ENCODE peak calls at places on chromosomes 4 and X, in seven cellular contexts. L is memory B cell; H is CD4-positive, alpha-beta T cell; J is cardiac muscle cell; A is AG04450; G is CD4-positive, alpha-beta memory T cell; T is C1 segment of cervical spinal cord. M is an unnamed sample.
A peak's percentile ranks its signal among the peaks of the same experiment; 100 is the strongest.

GRCh38 chrX:20061869-20062254 is 54.8 kb downstream of the MAP7D2 start:
- DNase-seq in L (no peak), H (no peak), J (peak; percentile 6), A (no peak), G (no peak), T (no peak), M (no peak)

GRCh38 chrX:78199851-78200250 is 60.4 kb upstream of the TAF9B start:
- DNase-seq in L (no peak), H (no peak), J (peak; percentile 12), A (no peak), G (peak; percentile 12), T (no peak), M (no peak)

GRCh38 chr4:122914292-122914904 is 8.0 kb downstream of the NUDT6 start:
- DNase-seq in L (no peak), H (no peak), J (peak; percentile 64), A (peak; percentile 29), G (peak; percentile 28), T (no peak), M (no peak)

GRCh38 chr4:37717575-37717974 is 31.4 kb upstream of the RELL1 start:
- DNase-seq in L (no peak), H (no peak), J (peak; percentile 63), A (peak; percentile 64), G (no peak), T (no peak), M (no peak)

GRCh38 chr4:1330761-1331590 is 16.0 kb upstream of the UVSSA start:
- DNase-seq in L (no peak), H (peak; percentile 44), J (no peak), A (no peak), G (peak; percentile 87), T (no peak), M (no peak)

GRCh38 chr4:152107736-152108500 is 347.1 kb upstream of the GATB start:
- DNase-seq in L (no peak), H (no peak), J (no peak), A (no peak), G (no peak), T (no peak), M (no peak)

GRCh38 chrX:259692-260355 is 21.4 kb upstream of the PLCXD1 start:
- DNase-seq in L (no peak), H (no peak), J (no peak), A (no peak), G (no peak), T (no peak), M (no peak)

GRCh38 chrX:40172169-40172979 is 74.6 kb upstream of the BCOR start:
- DNase-seq in L (no peak), H (no peak), J (peak; percentile 65), A (no peak), G (no peak), T (no peak), M (no peak)

GRCh38 chr4:9947168-9948062 is 73.9 kb downstream of the SLC2A9 start:
- DNase-seq in L (no peak), H (no peak), J (no peak), A (no peak), G (no peak), T (no peak), M (no peak)

GRCh38 chr4:7238300-7238960 is 46.1 kb downstream of the SORCS2 start:
- DNase-seq in L (no peak), H (no peak), J (no peak), A (no peak), G (no peak), T (no peak), M (no peak)

GRCh38 chrX:7069556-7069955 is 78.0 kb upstream of the STS start:
- DNase-seq in L (no peak), H (no peak), J (no peak), A (no peak), G (no peak), T (no peak), M (no peak)

GRCh38 chrX:17689971-17690409 is 47.3 kb upstream of the SCML1 start:
- DNase-seq in L (peak; percentile 0), H (peak; percentile 1), J (peak; percentile 70), A (peak; percentile 23), G (peak; percentile 23), T (peak; percentile 5), M (peak; percentile 16)

GRCh38 chr4:176302283-176303275 is 17.2 kb upstream of the SPCS3 start:
- DNase-seq in L (no peak), H (no peak), J (peak; percentile 70), A (peak; percentile 61), G (no peak), T (no peak), M (no peak)

GRCh38 chr4:163280703-163281519 is 51.5 kb downstream of the NPY1R start:
- DNase-seq in L (no peak), H (no peak), J (no peak), A (no peak), G (no peak), T (no peak), M (no peak)

GRCh38 chr4:177485528-177485927 is 43.3 kb upstream of the AGA start:
- DNase-seq in L (no peak), H (no peak), J (peak; percentile 46), A (peak; percentile 74), G (no peak), T (no peak), M (no peak)

GRCh38 chr4:173056708-173057107 is 111.9 kb upstream of the GALNT7 start:
- DNase-seq in L (no peak), H (no peak), J (no peak), A (no peak), G (no peak), T (no peak), M (no peak)

GRCh38 chr4:54099287-54099958 is 540 bp upstream of the GSX2 start:
- DNase-seq in L (no peak), H (no peak), J (peak; percentile 40), A (no peak), G (no peak), T (no peak), M (no peak)

GRCh38 chrX:27391601-27392000 is 71.5 kb downstream of the PPP4R3C start:
- DNase-seq in L (no peak), H (no peak), J (no peak), A (no peak), G (no peak), T (no peak), M (no peak)

GRCh38 chr4:33831667-33832066 is 2412.6 kb downstream of the ARAP2 start:
- DNase-seq in L (no peak), H (no peak), J (peak; percentile 56), A (no peak), G (no peak), T (no peak), M (no peak)

GRCh38 chr4:155777971-155778710 is 19.3 kb downstream of the GUCY1B1 start:
- DNase-seq in L (no peak), H (no peak), J (peak; percentile 28), A (no peak), G (no peak), T (no peak), M (no peak)

GRCh38 chr4:75432683-75433082 is 81.5 kb downstream of the RCHY1 start:
- DNase-seq in L (no peak), H (no peak), J (peak; percentile 22), A (no peak), G (no peak), T (no peak), M (no peak)

GRCh38 chr4:54169176-54169575 is 59.9 kb upstream of the PDGFRA start:
- DNase-seq in L (no peak), H (no peak), J (peak; percentile 18), A (no peak), G (no peak), T (no peak), M (no peak)

GRCh38 chr4:40228497-40229365 is 31.9 kb downstream of the RHOH start:
- DNase-seq in L (no peak), H (no peak), J (no peak), A (no peak), G (no peak), T (no peak), M (no peak)

GRCh38 chrX:19886888-19887531 is 390 bp downstream of the SH3KBP1 start:
- DNase-seq in L (no peak), H (no peak), J (peak; percentile 21), A (no peak), G (no peak), T (no peak), M (no peak)

GRCh38 chr4:180449395-180449956 is 1793.7 kb upstream of the TENM3 start:
- DNase-seq in L (no peak), H (no peak), J (peak; percentile 2), A (no peak), G (no peak), T (peak; percentile 0), M (no peak)

GRCh38 chrX:101057095-101057714 is 5.3 kb upstream of the TRMT2B start:
- DNase-seq in L (no peak), H (no peak), J (peak; percentile 38), A (no peak), G (no peak), T (no peak), M (no peak)

GRCh38 chr4:7831858-7832257 is 107.8 kb downstream of the AFAP1 start:
- DNase-seq in L (no peak), H (no peak), J (no peak), A (no peak), G (no peak), T (no peak), M (no peak)

GRCh38 chrX:13669246-13669689 is 16.3 kb downstream of the TCEANC start:
- DNase-seq in L (no peak), H (no peak), J (peak; percentile 95), A (peak; percentile 92), G (peak; percentile 47), T (no peak), M (no peak)

GRCh38 chrX:70254063-70254400 is 6.0 kb downstream of the P2RY4 start:
- DNase-seq in L (no peak), H (no peak), J (no peak), A (no peak), G (no peak), T (no peak), M (no peak)

GRCh38 chr4:60757986-60758385 is 442.1 kb upstream of the ADGRL3 start:
- DNase-seq in L (no peak), H (no peak), J (peak; percentile 19), A (no peak), G (no peak), T (no peak), M (no peak)

GRCh38 chr4:184756399-184756798 is 22.5 kb upstream of the CENPU start:
- DNase-seq in L (no peak), H (no peak), J (peak; percentile 94), A (no peak), G (no peak), T (no peak), M (no peak)

GRCh38 chrX:121642415-121642814 is 595.0 kb downstream of the GLUD2 start:
- DNase-seq in L (no peak), H (no peak), J (peak; percentile 25), A (no peak), G (no peak), T (no peak), M (no peak)

M was measured in anterior cingulate cortex.